ENCODE peak calls at places on chromosomes 2 and 18, in seven cellular contexts. A is body of pancreas, S is kidney, W is neuronal stem cell, K is vagina, V is psoas muscle, O is uterus. R is an unnamed sample. For H3K4me1, the result is how much of the 10 kb centered on the place peaks cover.

GRCh38 chr18:76530391-76530790 is 35.3 kb upstream of the ZNF516 start:
- DNase-seq in W (no peak), O (no peak), S (no peak), V (no peak), A (no peak), K (no peak), R (no peak)

GRCh38 chr2:61017556-61018318 is at the start of the genes PEX13 and PUS10:
- DNase-seq in O (peak), S (peak), W (peak), K (peak), V (peak), A (peak), R (peak)

GRCh38 chr18:2657788-2658458 is 2.4 kb downstream of the SMCHD1 start:
- DNase-seq in O (no peak), K (no peak), S (no peak), A (no peak), W (no peak), V (no peak), R (no peak)

GRCh38 chr2:204431529-204431928 is 113.7 kb upstream of the PARD3B start:
- DNase-seq in O (no peak), K (no peak), A (no peak), W (no peak), V (no peak), S (no peak), R (no peak)

GRCh38 chr2:204505488-204505887 is 39.8 kb upstream of the PARD3B start:
- DNase-seq in S (no peak), A (no peak), O (no peak), W (no peak), V (no peak), K (no peak), R (no peak)

GRCh38 chr2:173654896-173655265 is 300.2 kb downstream of the CDCA7 start:
- DNase-seq in K (no peak), W (no peak), V (no peak), A (no peak), O (no peak), S (no peak), R (no peak)

GRCh38 chr18:75408554-75409506 is 18.7 kb downstream of the SMIM21 start:
- DNase-seq in W (no peak), V (no peak), A (no peak), K (no peak), S (no peak), O (no peak), R (no peak)

GRCh38 chr2:237916296-237916695 is 50.5 kb upstream of the UBE2F start:
- DNase-seq in V (no peak), A (no peak), S (no peak), W (no peak), K (no peak), O (no peak), R (no peak)

GRCh38 chr2:201807452-201807980 is 1.2 kb downstream of the CDK15 start:
- DNase-seq in S (peak), W (no peak), A (no peak), K (no peak), O (peak), V (peak), R (no peak)

GRCh38 chr2:158600155-158600802 is 143.5 kb downstream of the PKP4 start:
- DNase-seq in W (no peak), K (no peak), A (peak), S (no peak), O (no peak), V (peak), R (peak)

GRCh38 chr2:238032755-238033337 is 28.0 kb upstream of the SCLY start:
- DNase-seq in O (no peak), V (no peak), A (no peak), S (peak), K (no peak), W (no peak), R (no peak)

GRCh38 chr18:23982154-23983071 is 32.1 kb upstream of the TTC39C start:
- DNase-seq in K (no peak), V (peak), W (no peak), S (peak), A (peak), O (peak), R (no peak)

GRCh38 chr2:230864122-230864604 is 579 bp upstream of the ITM2C start:
- DNase-seq in K (no peak), A (no peak), W (no peak), O (no peak), V (no peak), S (no peak), R (no peak)
- H3K4me1 ChIP-seq in K (half or more), A (under half), W (under half), O (under half), V (under half), S (under half), R (under half)

DNA sequence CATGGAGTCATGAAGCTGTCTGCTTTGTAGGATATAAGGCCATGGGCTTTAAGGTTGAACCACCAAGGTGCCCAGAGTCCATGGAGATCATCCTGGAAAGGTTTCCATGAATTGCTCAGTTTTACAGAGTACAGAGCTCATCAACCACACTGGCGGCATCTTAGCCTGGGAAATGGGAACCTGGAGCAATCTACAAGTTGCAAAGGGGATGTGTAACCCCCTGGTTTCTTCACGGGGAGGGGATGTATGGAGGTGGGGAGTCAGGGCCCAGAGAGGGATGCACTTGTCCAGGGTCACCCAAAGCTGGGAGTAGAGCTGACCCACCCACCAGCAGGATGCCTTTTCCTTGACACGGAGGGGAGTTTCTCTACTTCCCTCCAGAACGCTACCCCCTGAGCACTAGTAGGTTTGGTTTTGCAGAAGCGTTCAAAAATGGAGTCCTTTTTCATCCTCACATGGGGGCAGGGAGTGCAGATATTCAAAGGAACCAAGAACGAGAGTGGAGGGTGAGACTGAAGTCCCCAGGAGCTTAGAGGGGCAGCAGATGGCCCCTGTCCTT is 7.2 kb downstream of the TMEM37 start:
- DNase-seq in W (no peak), O (no peak), A (no peak), S (no peak), K (no peak), V (no peak), R (no peak)
- H3K4me1 ChIP-seq in W (under half), O (under half), A (half or more), S (half or more), K (under half), V (under half), R (under half)

GRCh38 chr2:66447676-66448075 is 12.8 kb downstream of the MEIS1 start:
- DNase-seq in A (no peak), S (no peak), W (no peak), V (no peak), O (no peak), K (no peak), R (no peak)
- H3K4me1 ChIP-seq in A (under half), S (under half), W (under half), V (under half), O (under half), K (half or more), R (under half)

GRCh38 chr2:47049502-47049901 is 105.6 kb downstream of the STPG4 start:
- DNase-seq in S (no peak), W (no peak), K (no peak), A (no peak), O (no peak), V (no peak), R (no peak)

GRCh38 chr2:47050762-47051161 is 104.3 kb downstream of the STPG4 start:
- DNase-seq in K (no peak), A (no peak), S (no peak), O (no peak), W (no peak), V (no peak), R (no peak)

GRCh38 chr2:47052847-47053246 is 102.3 kb downstream of the STPG4 start:
- DNase-seq in A (no peak), S (no peak), K (no peak), W (no peak), V (no peak), O (no peak), R (no peak)

GRCh38 chr2:47050021-47050760 is 104.9 kb downstream of the STPG4 start:
- DNase-seq in W (no peak), A (no peak), K (no peak), O (no peak), V (no peak), S (peak), R (no peak)

DNA sequence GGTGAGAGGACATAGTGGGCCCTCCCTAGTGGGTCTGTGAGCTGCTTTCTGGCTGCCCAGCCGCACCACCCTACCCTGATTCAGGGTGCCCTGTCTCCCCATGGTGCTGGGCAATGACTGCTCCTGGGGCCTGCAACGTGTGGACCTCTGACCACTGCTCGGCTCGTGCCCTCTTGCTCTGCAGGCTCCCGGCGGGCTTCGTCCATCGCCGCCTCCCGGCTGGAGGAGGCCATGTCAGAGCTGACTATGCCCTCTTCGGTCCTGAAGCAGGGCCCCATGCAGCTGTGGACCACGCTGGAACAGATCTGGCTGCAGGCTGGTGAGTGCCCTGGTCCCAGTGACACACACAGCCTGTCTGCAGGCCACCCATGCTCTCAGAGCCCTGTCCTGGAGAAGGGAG is 103.5 kb downstream of the STPG4 start:
- DNase-seq in W (no peak), A (no peak), K (no peak), V (no peak), O (no peak), S (no peak), R (no peak)
- H3K4me1 ChIP-seq in W (under half), A (under half), K (under half), V (half or more), O (under half), S (under half), R (under half)

DNA sequence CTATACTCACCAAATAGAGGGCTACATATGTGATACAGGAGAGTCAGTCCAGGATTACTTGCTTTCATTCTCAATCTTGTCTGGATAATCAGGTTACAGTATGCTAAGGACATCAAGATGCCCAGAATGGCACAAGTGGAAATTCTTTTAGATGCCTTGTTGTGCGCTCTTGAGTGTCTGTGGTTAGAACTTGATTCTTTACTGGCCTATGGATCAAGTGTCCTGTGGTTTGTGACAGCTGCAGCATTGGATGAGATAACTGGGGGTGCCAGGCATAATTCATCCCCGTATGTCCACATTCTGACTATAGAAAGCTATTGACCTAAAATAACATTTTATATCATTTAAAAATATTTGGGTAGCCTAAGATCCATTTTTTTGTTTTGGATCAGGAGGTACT is 40.1 kb downstream of the CDC42EP3 start:
- DNase-seq in K (no peak), W (no peak), V (no peak), S (no peak), A (no peak), O (no peak), R (no peak)
- H3K4me1 ChIP-seq in K (under half), W (under half), V (under half), S (under half), A (under half), O (under half), R (under half)

GRCh38 chr2:98748303-98749052 is 17.5 kb upstream of the MGAT4A start:
- DNase-seq in W (no peak), V (no peak), K (no peak), S (no peak), O (no peak), A (no peak), R (no peak)
- H3K4me1 ChIP-seq in W (under half), V (under half), K (under half), S (under half), O (under half), A (under half), R (under half)

GRCh38 chr2:26002617-26003310 is 20.5 kb upstream of the KIF3C start:
- DNase-seq in K (no peak), A (no peak), S (no peak), O (no peak), W (no peak), V (no peak), R (peak)
- H3K4me1 ChIP-seq in K (under half), A (under half), S (under half), O (under half), W (under half), V (under half), R (under half)

R was measured in lung.